ENCODE peak calls at places on chromosome 4, in seven cellular contexts. V, Q, Y, I, D, P and E are unnamed samples. For H3K36me3 and H3K4me1, the result is how much of the 10 kb centered on the place peaks cover.

GRCh38 chr4:172596206-172596605 is 572.4 kb upstream of the GALNT7 start:
- DNase-seq in V (no peak), Q (no peak), Y (no peak), I (no peak), D (no peak), P (no peak), E (no peak)

GRCh38 chr4:47692691-47693090 is 145.2 kb downstream of the CORIN start:
- DNase-seq in V (no peak), Q (no peak), Y (no peak), I (no peak), D (no peak), P (no peak), E (no peak)

GRCh38 chr4:94536049-94536448 is 84.3 kb downstream of the PDLIM5 start:
- DNase-seq in V (no peak), Q (no peak), Y (no peak), I (no peak), D (no peak), P (no peak), E (no peak)

GRCh38 chr4:149885896-149886295 is 70.3 kb upstream of the IQCM start:
- DNase-seq in V (no peak), Q (no peak), Y (no peak), I (no peak), D (no peak), P (no peak), E (no peak)

GRCh38 chr4:15202481-15202880 is 200.2 kb downstream of the CPEB2 start:
- DNase-seq in V (no peak), Q (no peak), Y (no peak), I (no peak), D (no peak), P (no peak), E (no peak)

GRCh38 chr4:128191115-128191897 is 96.3 kb downstream of the PGRMC2 start:
- DNase-seq in V (no peak), Q (peak), Y (no peak), I (peak), D (peak), P (peak), E (peak)

GRCh38 chr4:114349543-114350175 is 248.9 kb upstream of the UGT8 start:
- DNase-seq in V (no peak), Q (no peak), Y (no peak), I (no peak), D (no peak), P (no peak), E (no peak)

GRCh38 chr4:25487155-25487554 is 110.1 kb downstream of the ANAPC4 start:
- DNase-seq in V (no peak), Q (no peak), Y (no peak), I (no peak), D (no peak), P (no peak), E (no peak)

GRCh38 chr4:175671491-175671934 is 140.6 kb downstream of the GPM6A start:
- DNase-seq in V (no peak), Q (peak), Y (no peak), I (no peak), D (no peak), P (no peak), E (no peak)

GRCh38 chr4:161926033-161926828 is 237.6 kb downstream of the FSTL5 start:
- DNase-seq in V (no peak), Q (no peak), Y (no peak), I (no peak), D (no peak), P (no peak), E (no peak)

GRCh38 chr4:106618920-106619319 is 250.3 kb upstream of the GIMD1 start:
- DNase-seq in V (no peak), Q (no peak), Y (no peak), I (no peak), D (no peak), P (no peak), E (no peak)

GRCh38 chr4:26061248-26061986 is 147.4 kb downstream of the SMIM20 start:
- DNase-seq in V (no peak), Q (no peak), Y (no peak), I (peak), D (no peak), P (peak), E (no peak)

GRCh38 chr4:98632258-98632657 is 26.2 kb downstream of the TSPAN5 start:
- DNase-seq in V (no peak), Q (no peak), Y (no peak), I (no peak), D (no peak), P (no peak), E (no peak)

GRCh38 chr4:84920591-84920990 is 45.9 kb downstream of the WDFY3 start:
- DNase-seq in V (no peak), Q (no peak), Y (no peak), I (no peak), D (no peak), P (no peak), E (no peak)

GRCh38 chr4:124947622-124948265 is 235.2 kb upstream of the ANKRD50 start:
- DNase-seq in V (no peak), Q (no peak), Y (no peak), I (no peak), D (no peak), P (no peak), E (no peak)

GRCh38 chr4:8275511-8275910 is 6.0 kb downstream of the HTRA3 start:
- DNase-seq in V (peak), Q (no peak), Y (no peak), I (no peak), D (no peak), P (no peak), E (no peak)

GRCh38 chr4:87579478-87579877 is 28.9 kb upstream of the DSPP start:
- DNase-seq in V (no peak), Q (no peak), Y (no peak), I (no peak), D (no peak), P (no peak), E (no peak)

GRCh38 chr4:102808009-102808408 is 19.3 kb downstream of the UBE2D3 start:
- DNase-seq in V (no peak), Q (no peak), Y (no peak), I (no peak), D (no peak), P (no peak), E (no peak)

GRCh38 chr4:142554412-142554811 is 291.7 kb downstream of the INPP4B start:
- DNase-seq in V (no peak), Q (no peak), Y (no peak), I (no peak), D (no peak), P (no peak), E (no peak)

GRCh38 chr4:123327846-123328447 is 68.6 kb upstream of the SPRY1 start:
- DNase-seq in V (no peak), Q (no peak), Y (no peak), I (no peak), D (no peak), P (no peak), E (no peak)

GRCh38 chr4:98516441-98517323 is 141.7 kb downstream of the TSPAN5 start:
- DNase-seq in V (no peak), Q (no peak), Y (no peak), I (no peak), D (no peak), P (no peak), E (no peak)

GRCh38 chr4:168139336-168139735 is 47.0 kb downstream of the ANXA10 start:
- DNase-seq in V (no peak), Q (no peak), Y (no peak), I (no peak), D (no peak), P (no peak), E (no peak)

GRCh38 chr4:53653484-53654053 is 62.3 kb upstream of the LNX1 start:
- DNase-seq in V (peak), Q (no peak), Y (no peak), I (no peak), D (no peak), P (no peak), E (no peak)

GRCh38 chr4:522438-522837 is 23.4 kb downstream of the PIGG start:
- DNase-seq in V (no peak), Q (no peak), Y (no peak), I (no peak), D (no peak), P (no peak), E (no peak)

GRCh38 chr4:20652226-20652836 is 47.9 kb upstream of the PACRGL start:
- DNase-seq in V (no peak), Q (no peak), Y (no peak), I (no peak), D (no peak), P (no peak), E (no peak)

GRCh38 chr4:151811403-151811802 is 50.6 kb upstream of the GATB start:
- DNase-seq in V (no peak), Q (no peak), Y (no peak), I (no peak), D (no peak), P (no peak), E (no peak)

GRCh38 chr4:77921701-77922100 is 59.1 kb downstream of the MRPL1 start:
- DNase-seq in V (no peak), Q (no peak), Y (no peak), I (no peak), D (no peak), P (peak), E (no peak)

GRCh38 chr4:111450867-111451266 is 694.4 kb upstream of the FAM241A start:
- DNase-seq in V (no peak), Q (no peak), Y (no peak), I (no peak), D (no peak), P (no peak), E (no peak)

GRCh38 chr4:965048-965765 is 8.2 kb downstream of the DGKQ start:
- DNase-seq in V (peak), Q (peak), Y (peak), I (no peak), D (no peak), P (no peak), E (no peak)

GRCh38 chr4:78613522-78614311 is 62.1 kb downstream of the ANXA3 start:
- DNase-seq in V (no peak), Q (no peak), Y (no peak), I (no peak), D (no peak), P (no peak), E (no peak)

GRCh38 chr4:158172196-158172557 is 648 bp downstream of the GASK1B start:
- DNase-seq in V (no peak), Q (no peak), Y (no peak), I (no peak), D (no peak), P (no peak), E (no peak)

GRCh38 chr4:148964456-148964855 is 522.2 kb upstream of the NR3C2 start:
- DNase-seq in V (no peak), Q (no peak), Y (no peak), I (no peak), D (no peak), P (no peak), E (no peak)

GRCh38 chr4:113499696-113500095 is 261.8 kb downstream of the CAMK2D start:
- DNase-seq in V (no peak), Q (no peak), Y (no peak), I (no peak), D (no peak), P (peak), E (no peak)

DNA sequence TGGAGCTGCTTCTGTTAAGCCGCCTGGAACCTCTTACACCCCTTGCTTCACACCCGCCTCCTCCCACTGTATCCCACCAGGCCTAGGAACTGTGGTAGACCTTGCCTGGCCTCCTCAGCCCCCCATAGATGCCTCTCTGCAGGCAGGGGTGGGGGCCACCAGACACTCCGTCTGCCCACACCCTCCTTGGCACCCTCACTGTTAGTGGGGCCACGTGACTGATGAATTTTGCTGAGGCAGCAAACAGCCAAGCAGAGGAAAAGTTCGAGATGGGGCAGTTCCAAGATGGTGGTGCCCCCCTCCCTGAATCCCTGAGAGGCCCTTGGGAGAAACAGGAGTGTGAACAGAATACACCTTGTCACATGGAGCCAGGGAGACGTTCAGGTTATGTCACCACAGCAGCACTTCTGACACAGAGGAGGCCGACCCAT is 41.2 kb upstream of the C4orf50 start:
- DNase-seq in V (no peak), Q (no peak), Y (no peak), I (no peak), D (no peak), P (no peak), E (no peak)
- H3K36me3 ChIP-seq in V (under half), Q (under half), Y (under half), I (under half), D (under half), P (under half), E (under half)

GRCh38 chr4:57074753-57075152 is 35.4 kb downstream of the IGFBP7 start:
- DNase-seq in V (no peak), Q (no peak), Y (no peak), I (no peak), D (no peak), P (no peak), E (no peak)
- H3K4me1 ChIP-seq in V (under half), Q (under half), Y (under half), I (under half), D (under half), P (under half), E (half or more)

GRCh38 chr4:6986067-6986780 is 56.9 kb upstream of the TADA2B start:
- DNase-seq in V (peak), Q (no peak), Y (no peak), I (no peak), D (peak), P (no peak), E (peak)

GRCh38 chr4:6986781-6987565 is 56.2 kb upstream of the TADA2B start:
- DNase-seq in V (peak), Q (peak), Y (peak), I (peak), D (peak), P (peak), E (peak)

GRCh38 chr4:6987566-6987920 is 55.6 kb upstream of the TADA2B start:
- DNase-seq in V (no peak), Q (no peak), Y (no peak), I (no peak), D (peak), P (no peak), E (no peak)

GRCh38 chr4:6989331-6989923 is 53.7 kb upstream of the TADA2B start:
- DNase-seq in V (no peak), Q (no peak), Y (no peak), I (no peak), D (peak), P (no peak), E (no peak)

DNA sequence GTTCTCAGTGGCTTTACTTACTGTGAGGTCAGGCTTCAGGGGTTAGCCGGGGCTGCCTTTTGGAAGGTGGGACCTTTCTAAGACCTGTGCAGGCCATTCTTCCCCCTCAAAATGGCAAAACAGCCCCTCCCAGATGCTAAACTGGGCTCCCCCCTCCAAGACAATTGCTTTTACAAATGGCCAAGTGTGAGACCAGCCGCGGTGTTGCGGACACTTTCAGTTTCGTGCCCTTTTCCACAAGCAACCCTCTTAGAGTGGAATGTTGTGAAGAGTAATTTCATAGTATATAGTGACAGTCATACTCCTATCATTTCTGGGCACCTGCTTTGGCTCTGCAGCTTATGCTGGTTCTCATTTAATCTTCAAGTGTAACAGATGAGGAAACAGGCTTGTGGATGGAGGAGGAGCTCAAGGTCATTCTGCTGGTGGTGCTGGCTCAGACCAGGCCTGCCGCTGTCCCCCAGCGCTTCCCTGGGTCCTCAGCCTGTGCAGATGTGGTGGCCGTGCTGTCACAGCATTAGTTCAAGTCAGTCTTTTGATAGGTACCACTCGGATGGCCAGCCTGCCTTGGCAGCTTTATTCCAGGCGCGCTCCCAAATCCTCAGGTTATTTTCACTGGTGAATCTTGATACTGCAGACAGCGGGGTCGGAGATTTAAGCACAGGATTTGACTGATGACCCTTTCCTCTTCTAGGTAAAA is 55.0 kb upstream of the TADA2B start:
- DNase-seq in V (no peak), Q (no peak), Y (no peak), I (no peak), D (peak), P (no peak), E (no peak)
- H3K27ac ChIP-seq in V (peak), Q (no peak), Y (peak), I (peak), D (peak), P (peak), E (peak)

DNA sequence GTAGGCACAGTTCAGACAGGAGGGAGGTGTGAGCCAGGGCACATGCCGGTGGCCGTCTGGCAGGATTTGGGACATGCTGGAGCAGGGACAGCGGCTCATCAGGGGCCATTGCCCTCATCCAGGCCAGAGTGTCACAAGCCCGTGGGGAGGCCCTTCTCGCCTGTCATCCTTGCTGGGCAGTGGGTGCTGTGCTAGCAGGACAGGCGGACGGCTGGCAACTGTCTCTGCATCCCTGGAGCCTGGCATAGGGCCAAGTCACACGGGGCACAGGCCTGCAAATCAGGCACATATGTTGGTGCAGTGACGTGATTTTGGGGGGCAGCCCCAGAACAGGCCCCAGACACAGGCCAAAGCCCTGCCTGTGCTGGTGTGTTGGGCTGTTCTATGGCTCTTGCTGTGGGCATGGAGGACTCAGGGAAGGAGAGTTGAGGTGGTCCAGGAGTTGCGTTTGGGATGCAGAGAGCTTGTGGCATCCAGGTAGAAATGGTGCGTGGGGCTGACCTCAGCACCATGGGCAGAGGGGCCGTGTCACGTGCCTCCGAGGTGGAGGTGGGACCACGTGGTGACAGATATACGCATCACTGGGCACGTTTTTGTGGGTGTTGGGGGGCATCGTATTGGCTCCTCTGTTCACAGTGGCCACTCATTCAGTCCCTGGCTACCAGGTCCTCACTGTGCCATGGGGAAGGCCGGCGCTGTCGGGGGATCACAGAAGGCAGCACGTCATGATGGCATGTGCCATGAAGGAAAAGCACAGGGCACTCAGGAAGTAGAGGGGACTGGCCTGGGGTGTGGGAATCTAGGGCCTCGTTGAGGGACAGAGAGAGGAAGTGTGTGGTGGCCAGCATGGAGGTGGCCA is 14.6 kb upstream of the MSANTD1 start:
- DNase-seq in V (peak), Q (no peak), Y (peak), I (no peak), D (no peak), P (no peak), E (no peak)
- H3K36me3 ChIP-seq in V (half or more), Q (under half), Y (half or more), I (under half), D (half or more), P (half or more), E (half or more)